ENCODE peak calls at places on chromosomes 5 and 9, in five cellular contexts. Z, A, L, K and W are unnamed samples.

GRCh38 chr5:132829742-132830435 is 558 bp downstream of the SHROOM1 start:
- DNase-seq in Z (no peak), A (peak; percentile 86), L (peak; percentile 56), K (peak; percentile 97), W (peak; percentile 56)

GRCh38 chr5:34657550-34657921 is 1.4 kb downstream of the RAI14 start:
- DNase-seq in Z (no peak), A (no peak), L (peak; percentile 16), K (peak; percentile 38), W (peak; percentile 42)

GRCh38 chr9:22165144-22165543 is 156.0 kb upstream of the CDKN2B start:
- DNase-seq in Z (no peak), A (no peak), L (no peak), K (no peak), W (peak; percentile 67)

GRCh38 chr5:164680812-164681211 is 1175.4 kb downstream of the MAT2B start:
- DNase-seq in Z (no peak), A (no peak), L (no peak), K (no peak), W (no peak)

GRCh38 chr5:131825404-131826013 is 28.7 kb upstream of the FNIP1 start:
- DNase-seq in Z (peak; percentile 31), A (no peak), L (peak; percentile 30), K (no peak), W (no peak)

GRCh38 chr5:73902327-73903051 is 276.5 kb downstream of the ARHGEF28 start:
- DNase-seq in Z (peak; percentile 55), A (peak; percentile 55), L (peak; percentile 41), K (peak; percentile 58), W (peak; percentile 77)

GRCh38 chr5:114238771-114239313 is 123.0 kb upstream of the KCNN2 start:
- DNase-seq in Z (no peak), A (no peak), L (no peak), K (no peak), W (peak; percentile 60)

GRCh38 chr5:71719092-71719964 is at the start of gene CARTPT:
- DNase-seq in Z (no peak), A (peak; percentile 20), L (no peak), K (peak; percentile 64), W (peak; percentile 6)

GRCh38 chr5:88660947-88661869 is 221.8 kb downstream of the MEF2C start:
- DNase-seq in Z (no peak), A (peak; percentile 56), L (no peak), K (peak; percentile 98), W (peak; percentile 77)

GRCh38 chr9:136060671-136061371 is 34.3 kb downstream of the NACC2 start:
- DNase-seq in Z (no peak), A (no peak), L (no peak), K (peak; percentile 44), W (no peak)

GRCh38 chr5:176700239-176700847 is 53.1 kb downstream of the TSPAN17 start:
- DNase-seq in Z (no peak), A (peak; percentile 40), L (no peak), K (peak; percentile 85), W (no peak)

GRCh38 chr5:144436007-144436406 is 265.3 kb downstream of the KCTD16 start:
- DNase-seq in Z (no peak), A (no peak), L (no peak), K (no peak), W (no peak)

GRCh38 chr5:109224276-109224675 is 185.5 kb downstream of the PJA2 start:
- DNase-seq in Z (no peak), A (no peak), L (no peak), K (no peak), W (no peak)

GRCh38 chr5:50808406-50808805 is 142.0 kb downstream of the PARP8 start:
- DNase-seq in Z (no peak), A (no peak), L (no peak), K (no peak), W (no peak)

GRCh38 chr9:96163712-96164111 is 138.3 kb downstream of the HSD17B3 start:
- DNase-seq in Z (no peak), A (no peak), L (no peak), K (no peak), W (no peak)
- TF ChIP-seq MXI1 in Z (no peak), A (no peak), L (no peak), K (no peak), W (no peak)

GRCh38 chr5:14708551-14708950 is 44.0 kb downstream of the OTULIN start:
- DNase-seq in Z (no peak), A (no peak), L (no peak), K (no peak), W (no peak)

GRCh38 chr5:14705556-14705955 is 41.0 kb downstream of the OTULIN start:
- DNase-seq in Z (no peak), A (no peak), L (no peak), K (no peak), W (no peak)

GRCh38 chr5:14710313-14710994 is 45.9 kb downstream of the OTULIN start:
- DNase-seq in Z (no peak), A (no peak), L (no peak), K (no peak), W (no peak)

GRCh38 chr5:14707811-14708210 is 43.3 kb downstream of the OTULIN start:
- DNase-seq in Z (no peak), A (no peak), L (no peak), K (no peak), W (no peak)

DNA sequence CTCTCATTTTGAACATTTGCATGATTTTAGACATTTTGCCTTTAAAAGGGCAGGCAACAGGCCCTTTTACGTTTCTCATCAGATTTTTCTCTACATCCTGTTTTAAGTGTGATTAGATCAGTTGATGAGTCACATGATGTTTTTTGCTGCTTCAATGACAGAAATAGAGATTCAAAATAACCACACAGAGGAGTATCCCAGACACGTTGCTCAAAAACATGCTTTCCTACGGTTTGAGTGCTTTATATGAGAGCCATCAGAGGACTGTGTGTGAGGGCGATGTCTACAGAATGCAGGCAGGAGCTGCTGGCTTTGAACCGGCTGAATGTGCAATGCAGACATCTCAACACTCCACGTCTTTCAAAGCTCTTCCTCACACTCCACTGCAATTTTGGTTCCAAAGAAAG is 42.1 kb downstream of the OTULIN start:
- DNase-seq in Z (no peak), A (no peak), L (no peak), K (peak; percentile 45), W (peak; percentile 79)
- TF ChIP-seq SMC3 in Z (no peak), A (no peak), L (no peak), K (no peak), W (no peak)

DNA sequence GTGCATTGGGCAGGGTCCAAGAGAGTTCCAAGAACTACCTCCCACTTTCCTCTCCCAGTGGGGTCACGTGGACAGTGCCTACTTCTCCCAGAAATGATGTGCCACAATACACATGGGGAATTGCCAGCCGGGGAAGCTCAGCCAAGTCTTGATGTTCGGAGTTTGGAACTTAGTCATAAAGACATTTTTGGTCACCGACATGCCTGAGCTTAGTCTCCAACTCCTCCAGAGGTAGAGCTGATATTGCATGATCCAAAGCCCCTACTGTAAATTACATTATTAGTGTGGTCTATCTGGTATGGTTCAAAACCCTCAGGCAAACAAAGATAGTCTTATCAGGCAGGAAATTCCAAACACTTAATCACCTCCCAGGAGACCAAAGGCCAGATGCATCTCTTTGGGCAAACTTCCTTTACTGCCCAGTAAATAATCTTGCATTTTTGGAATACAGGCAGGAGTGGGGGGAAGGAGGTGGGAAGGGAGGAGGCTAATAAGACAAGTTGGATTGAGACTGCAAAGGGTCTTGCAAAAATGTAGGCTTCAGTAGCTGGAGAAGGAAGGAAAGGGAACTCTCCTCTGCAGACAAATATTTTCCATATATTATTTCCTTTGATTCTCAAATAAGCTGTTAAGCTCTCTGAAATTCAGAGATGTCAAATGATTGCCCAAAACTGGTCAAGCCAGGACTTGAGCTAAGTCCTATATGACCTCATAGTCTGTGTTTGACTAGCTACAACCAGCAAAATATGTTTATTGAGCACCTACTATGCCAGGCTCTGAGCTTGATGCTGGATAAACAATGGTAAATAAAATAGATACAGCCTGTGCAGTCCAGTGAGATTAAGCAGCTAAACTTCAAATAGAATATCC is 99.4 kb downstream of the DRD1 start:
- DNase-seq in Z (no peak), A (no peak), L (peak; percentile 11), K (no peak), W (peak; percentile 50)
- TF ChIP-seq MXI1 in Z (no peak), A (no peak), L (no peak), K (no peak), W (no peak)

DNA sequence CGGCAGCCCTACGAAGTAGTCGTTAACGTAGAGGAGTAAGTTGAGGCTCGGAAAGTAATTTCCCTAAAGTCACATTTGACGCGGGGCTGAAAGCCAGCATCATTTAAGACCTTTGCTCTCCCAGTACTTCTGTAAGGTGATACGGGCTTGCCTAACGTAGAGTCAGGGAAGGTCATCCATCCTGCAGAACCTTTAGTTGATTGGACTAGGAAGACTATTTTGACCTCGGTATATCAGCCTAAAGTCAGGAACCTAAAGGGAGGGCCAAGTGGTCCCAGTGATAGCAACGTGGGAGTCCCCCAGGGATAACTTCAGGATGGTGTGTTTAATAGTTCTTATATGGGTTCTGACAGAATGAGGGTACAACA is 657 bp downstream of the NUP214 start:
- DNase-seq in Z (no peak), A (no peak), L (peak; percentile 34), K (no peak), W (no peak)
- TF ChIP-seq SMC3 in Z (no peak), A (no peak), L (no peak), K (no peak), W (no peak)

GRCh38 chr5:113161806-113162205 is 185.2 kb downstream of the DCP2 start:
- DNase-seq in Z (no peak), A (no peak), L (no peak), K (no peak), W (no peak)
- TF ChIP-seq MXI1 in Z (no peak), A (no peak), L (no peak), K (no peak), W (no peak)

DNA sequence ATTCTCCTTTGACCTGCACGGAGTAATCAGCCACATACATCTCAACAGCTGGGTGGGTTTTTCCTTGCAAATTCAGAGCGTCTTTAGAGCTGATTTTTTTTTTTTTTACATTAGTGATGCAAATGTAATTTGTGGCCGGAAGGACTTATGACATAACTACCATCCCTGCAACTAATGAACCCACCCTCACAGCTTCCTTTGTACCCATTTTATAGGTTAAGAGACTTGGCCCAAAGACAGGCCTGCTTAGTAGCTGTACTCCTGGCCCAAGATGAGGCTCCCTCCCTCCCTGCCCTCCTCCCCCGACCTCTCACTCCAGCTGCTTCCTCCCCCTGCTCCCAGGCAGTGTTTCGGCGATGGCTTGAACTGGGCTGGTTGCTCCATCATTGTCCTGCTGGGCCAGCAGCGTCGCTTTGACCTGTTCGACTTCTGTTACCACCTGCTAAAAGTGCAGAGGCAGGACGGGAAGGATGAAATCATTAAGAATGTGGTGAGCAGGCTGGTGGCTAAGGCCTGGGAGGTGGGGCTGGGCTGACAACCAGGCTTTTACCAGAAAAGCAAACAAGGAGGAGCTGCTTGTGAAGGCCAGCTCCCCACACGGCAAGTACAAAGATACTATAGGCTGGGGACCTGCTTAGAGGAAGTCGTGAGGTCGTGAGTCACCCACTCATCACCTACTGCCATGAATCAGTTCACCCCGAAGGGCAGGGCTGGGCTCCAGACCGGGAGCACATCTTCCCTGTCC is 69.7 kb upstream of the NIPAL4 start:
- DNase-seq in Z (no peak), A (peak; percentile 2), L (peak; percentile 93), K (no peak), W (peak; percentile 94)
- TF ChIP-seq SMC3 in Z (no peak), A (no peak), L (no peak), K (no peak), W (no peak)

GRCh38 chr9:28539432-28539831 is 966.2 kb upstream of the C9orf72 start:
- DNase-seq in Z (no peak), A (no peak), L (no peak), K (no peak), W (no peak)
- TF ChIP-seq MXI1 in Z (no peak), A (no peak), L (no peak), K (no peak), W (no peak)

DNA sequence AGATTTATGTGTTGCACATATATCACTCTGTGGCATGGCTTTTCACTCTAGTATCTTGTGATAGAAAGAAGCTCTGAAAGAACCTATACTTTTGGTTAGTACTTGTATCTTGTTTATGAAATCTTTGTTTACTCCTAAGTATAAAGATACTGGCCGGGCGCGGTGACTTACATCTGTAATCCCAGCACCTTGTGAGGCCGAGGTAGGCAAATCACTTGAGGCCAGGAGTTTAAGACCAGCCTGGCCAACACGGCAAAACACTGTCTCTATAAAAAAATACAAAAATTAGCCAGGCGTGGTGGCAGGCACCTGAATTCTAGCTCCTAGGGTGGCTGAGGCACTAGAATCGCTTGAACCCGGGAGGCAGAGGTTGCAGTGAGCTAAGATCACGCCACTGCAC is 128.7 kb downstream of the FBXO38 start:
- DNase-seq in Z (no peak), A (no peak), L (no peak), K (no peak), W (no peak)
- TF ChIP-seq SMC3 in Z (no peak), A (no peak), L (no peak), K (no peak), W (no peak)